ENCODE peak calls at places on chromosomes 7 and 10, in four cellular contexts. P is transverse colon; F is EL; Y is stimulated activated CD4-positive, alpha-beta T cell treated with anti-CD3 and anti-CD28 coated beads, Interleukin-4, amount 100 ng/mL, for 24 hours. K is an unnamed sample.

GRCh38 chr7:133065301-133065700 is 16.6 kb downstream of the CHCHD3 start:
- DNase-seq in P (no peak), Y (no peak), F (no peak), K (no peak)

GRCh38 chr10:9205558-9205957 is 1151.1 kb downstream of the GATA3 start:
- DNase-seq in Y (no peak), F (no peak), P (no peak), K (no peak)

GRCh38 chr10:129605986-129606518 is 139.0 kb downstream of the MGMT start:
- DNase-seq in Y (no peak), F (no peak), P (peak; percentile 27), K (no peak)

GRCh38 chr7:130486114-130486962 is 5.5 kb upstream of the MEST start:
- DNase-seq in F (no peak), P (peak; percentile 87), Y (peak; percentile 57), K (peak; percentile 96)

GRCh38 chr10:60733826-60734225 is 44.5 kb upstream of the CDK1 start:
- DNase-seq in Y (no peak), F (no peak), P (no peak), K (no peak)

GRCh38 chr7:137020351-137020750 is 151.9 kb downstream of the CHRM2 start:
- DNase-seq in F (no peak), Y (no peak), P (no peak), K (no peak)

GRCh38 chr10:29784175-29784773 is 149.5 kb upstream of the SVIL start:
- DNase-seq in Y (no peak), F (peak; percentile 100), P (peak; percentile 39), K (peak; percentile 57)

GRCh38 chr7:22125436-22125835 is 179.7 kb upstream of the CDCA7L start:
- DNase-seq in F (no peak), Y (no peak), P (no peak), K (no peak)

GRCh38 chr10:104297697-104298660 is 29.0 kb downstream of the GSTO2 start:
- DNase-seq in Y (no peak), F (peak; percentile 82), P (no peak), K (peak; percentile 79)

GRCh38 chr7:118153551-118154177 is 30.3 kb upstream of the LSM8 start:
- DNase-seq in F (peak; percentile 12), P (peak; percentile 12), Y (peak; percentile 33), K (peak; percentile 65)

GRCh38 chr10:111648046-111648445 is 535.5 kb downstream of the GPAM start:
- DNase-seq in F (peak; percentile 15), P (no peak), Y (no peak), K (no peak)

GRCh38 chr7:131952365-131952764 is 395.9 kb upstream of the PODXL start:
- DNase-seq in F (no peak), Y (no peak), P (no peak), K (no peak)

GRCh38 chr10:7460006-7460405 is 49.2 kb upstream of the SFMBT2 start:
- DNase-seq in P (no peak), Y (no peak), F (no peak), K (no peak)

GRCh38 chr10:110422548-110422947 is 75.2 kb upstream of the DUSP5 start:
- DNase-seq in Y (no peak), F (no peak), P (no peak), K (no peak)

GRCh38 chr7:28804990-28805389 is 153.1 kb downstream of the TRIL start:
- DNase-seq in F (peak; percentile 80), Y (no peak), P (no peak), K (no peak)